ENCODE peak calls at places on chromosomes 11 and 22, in four cellular contexts. A, K, P and V are unnamed samples.

GRCh38 chr11:18705651-18706281 is 7.2 kb downstream of the TMEM86A start:
- DNase-seq in A (no peak), K (no peak), P (peak), V (no peak)

GRCh38 chr11:3133456-3134217 is 31.5 kb downstream of the OSBPL5 start:
- DNase-seq in A (no peak), K (no peak), P (peak), V (no peak)

GRCh38 chr11:76662656-76663460 is 7.7 kb downstream of the LRRC32 start:
- DNase-seq in A (no peak), K (no peak), P (peak), V (no peak)

GRCh38 chr11:116589402-116589801 is 183.4 kb downstream of the BUD13 start:
- DNase-seq in A (no peak), K (no peak), P (no peak), V (no peak)

GRCh38 chr11:14182833-14183340 is 176.1 kb downstream of the RRAS2 start:
- DNase-seq in A (no peak), K (no peak), P (no peak), V (no peak)

GRCh38 chr22:35399114-35399677 is 744 bp upstream of the MCM5 start:
- DNase-seq in A (no peak), K (no peak), P (no peak), V (no peak)

GRCh38 chr22:19128946-19129727 is 2.0 kb upstream of the TSSK2 start:
- DNase-seq in A (no peak), K (no peak), P (no peak), V (no peak)

GRCh38 chr11:44366741-44367140 is 56.8 kb upstream of the ALX4 start:
- DNase-seq in A (no peak), K (no peak), P (no peak), V (no peak)

GRCh38 chr11:121352301-121352891 is 59.8 kb downstream of the SC5D start:
- DNase-seq in A (no peak), K (no peak), P (no peak), V (no peak)

GRCh38 chr11:113488931-113489351 is 13.7 kb upstream of the DRD2 start:
- DNase-seq in A (no peak), K (no peak), P (no peak), V (no peak)

GRCh38 chr11:123945132-123945531 is 1.5 kb upstream of the OR6T1 start:
- DNase-seq in A (no peak), K (no peak), P (no peak), V (no peak)

GRCh38 chr22:30537083-30537731 is 9.3 kb downstream of the SEC14L6 start:
- DNase-seq in A (no peak), K (no peak), P (no peak), V (no peak)

GRCh38 chr22:30535182-30535581 is 11.4 kb downstream of the SEC14L6 start:
- DNase-seq in A (no peak), K (no peak), P (no peak), V (no peak)

GRCh38 chr22:30526656-30527055 is 19.9 kb downstream of the SEC14L6 start:
- DNase-seq in A (no peak), K (no peak), P (no peak), V (no peak)

DNA sequence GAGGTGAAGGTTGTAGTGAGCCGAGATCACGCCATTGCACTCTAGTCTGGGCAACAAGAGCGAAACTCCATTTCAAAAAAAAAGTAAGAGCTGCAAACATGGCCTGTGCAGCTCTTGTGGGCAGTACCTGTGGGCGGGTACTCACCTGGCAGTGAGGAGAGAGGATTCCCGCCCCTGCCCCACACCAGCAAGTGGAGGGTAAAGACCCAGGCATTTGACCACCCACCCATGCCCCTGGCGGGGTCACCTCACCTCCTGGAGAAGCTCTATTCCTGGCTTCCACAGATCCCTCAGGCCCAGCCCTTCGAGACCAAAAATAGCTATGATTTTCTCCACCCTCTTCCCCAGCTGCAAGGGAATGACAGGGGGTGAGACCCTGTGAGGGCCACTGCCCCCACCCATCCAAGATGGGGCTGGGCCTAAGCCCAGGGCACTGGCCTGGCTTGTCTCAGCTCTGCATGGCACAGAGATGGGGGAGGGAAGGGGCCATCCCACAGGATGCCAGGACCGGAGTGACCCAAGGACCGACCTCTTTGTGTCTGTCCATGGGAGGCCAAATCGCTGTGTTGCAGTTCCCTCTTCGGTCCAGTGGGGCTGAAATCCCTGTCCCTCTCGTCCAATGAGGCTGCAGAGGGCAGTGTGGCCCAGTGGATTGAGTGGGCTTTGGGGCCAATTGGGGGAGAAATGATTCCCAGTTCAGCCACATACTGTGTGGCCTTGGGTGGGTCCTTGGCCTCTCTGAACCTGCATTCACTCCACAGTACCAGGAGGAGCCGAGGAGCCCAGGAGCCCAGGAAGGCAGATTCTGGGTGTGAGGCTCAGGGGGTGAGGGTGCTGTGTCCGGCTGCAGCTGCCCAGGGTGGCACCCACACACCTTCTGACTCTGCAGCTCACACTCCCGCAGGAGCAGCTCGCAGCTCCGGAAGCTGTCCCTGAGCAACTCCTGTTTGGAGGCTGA is 14.6 kb downstream of the SEC14L6 start:
- DNase-seq in A (no peak), K (no peak), P (no peak), V (no peak)
- TF ChIP-seq CTCF in A (no peak), K (no peak), P (no peak), V (no peak)

DNA sequence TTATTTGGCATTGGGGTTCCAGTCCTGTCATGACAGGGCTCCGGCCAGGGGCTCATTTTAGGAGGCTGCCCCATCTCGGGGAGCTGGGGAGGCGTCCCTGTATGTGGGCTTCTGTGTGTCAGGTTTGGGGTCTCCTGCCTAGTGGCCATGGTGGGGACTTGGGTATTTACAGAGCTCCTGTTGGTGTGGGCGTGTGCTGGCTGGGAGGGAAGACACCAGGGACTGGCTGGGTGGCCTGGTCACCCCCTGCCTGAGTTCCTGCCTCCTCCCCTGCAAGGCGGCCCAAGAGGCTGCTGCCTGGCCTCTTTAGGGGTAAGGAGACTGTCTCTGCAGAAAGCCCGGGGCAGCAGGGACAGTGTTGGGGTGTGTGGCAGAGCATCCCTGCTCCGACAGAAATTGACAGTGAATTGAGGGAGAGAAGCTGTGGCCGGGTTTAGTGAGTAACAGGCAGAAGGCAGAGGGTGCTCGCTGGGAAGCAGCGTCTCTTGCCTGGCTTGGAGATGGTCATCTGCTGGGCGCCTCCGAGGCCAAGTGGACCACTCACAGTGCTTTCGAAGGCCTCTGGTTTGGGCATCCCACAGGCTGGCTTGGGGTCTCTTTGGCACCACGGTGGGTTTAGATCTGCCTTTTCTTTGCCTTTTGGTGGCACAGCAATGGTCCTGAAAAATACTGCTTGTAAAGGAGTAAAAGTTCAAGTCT is 40.3 kb upstream of the GRAMD4 start:
- DNase-seq in A (no peak), K (no peak), P (no peak), V (no peak)
- TF ChIP-seq CTCF in A (no peak), K (no peak), P (no peak), V (no peak)

GRCh38 chr11:67289651-67290479 is 762 bp downstream of the ANKRD13D start:
- DNase-seq in A (no peak), K (no peak), P (no peak), V (no peak)

GRCh38 chr11:67288452-67289225 is 464 bp upstream of the ANKRD13D start:
- DNase-seq in A (peak), K (peak), P (peak), V (peak)

GRCh38 chr11:67288198-67288451 is 978 bp upstream of the ANKRD13D start:
- DNase-seq in A (no peak), K (no peak), P (no peak), V (no peak)

GRCh38 chr11:67290801-67291200 is 1.7 kb downstream of the ANKRD13D start:
- DNase-seq in A (peak), K (no peak), P (no peak), V (no peak)

DNA sequence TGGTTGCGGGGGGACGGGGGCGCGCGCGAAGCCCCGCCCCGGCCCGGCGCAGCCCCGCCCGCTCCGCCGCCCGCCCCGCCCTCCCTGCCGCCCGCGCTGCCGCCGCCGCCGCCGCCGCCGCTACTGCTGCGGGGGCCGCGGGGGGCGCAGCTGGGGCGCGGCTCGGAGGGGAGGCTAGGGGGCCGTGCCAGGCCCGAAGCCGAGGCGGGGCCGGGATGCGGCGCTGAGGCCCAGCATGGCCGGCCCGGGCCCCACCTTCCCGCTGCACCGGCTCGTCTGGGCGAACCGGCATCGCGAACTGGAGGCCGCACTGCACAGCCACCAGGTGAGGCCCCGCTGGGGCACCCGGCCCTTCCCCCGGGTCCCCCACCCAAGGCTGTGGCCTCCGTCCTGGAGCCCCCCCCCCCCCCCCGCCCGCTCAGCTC is at the start of gene ANKRD13D:
- DNase-seq in A (no peak), K (no peak), P (no peak), V (no peak)
- TF ChIP-seq CTCF in A (no peak), K (no peak), P (no peak), V (no peak)

GRCh38 chr11:9315078-9315688 is 790 bp upstream of the TMEM41B start:
- DNase-seq in A (no peak), K (no peak), P (no peak), V (peak)

GRCh38 chr11:9313648-9314290 is 624 bp downstream of the TMEM41B start:
- DNase-seq in A (peak), K (no peak), P (no peak), V (no peak)

GRCh38 chr11:9316334-9316733 is 1.9 kb upstream of the TMEM41B start:
- DNase-seq in A (no peak), K (no peak), P (no peak), V (no peak)

GRCh38 chr11:9310485-9310884 is 3.9 kb downstream of the TMEM41B start:
- DNase-seq in A (no peak), K (no peak), P (no peak), V (no peak)

GRCh38 chr11:9314291-9315077 is at the start of gene TMEM41B:
- DNase-seq in A (peak), K (peak), P (peak), V (peak)
- TF ChIP-seq CTCF in A (no peak), K (no peak), P (no peak), V (peak)

GRCh38 chr11:83088965-83089364 is 17.3 kb upstream of the RAB30 start:
- DNase-seq in A (no peak), K (no peak), P (no peak), V (no peak)
- TF ChIP-seq CTCF in A (no peak), K (no peak), P (no peak), V (no peak)

GRCh38 chr22:41672780-41673509 is 15.7 kb downstream of the SNU13 start:
- DNase-seq in A (no peak), K (no peak), P (no peak), V (no peak)
- TF ChIP-seq CTCF in A (peak), K (no peak), P (no peak), V (peak)

GRCh38 chr11:85665756-85666155 is 827 bp upstream of the CREBZF start:
- DNase-seq in A (no peak), K (no peak), P (no peak), V (no peak)

GRCh38 chr11:85666687-85667086 is 1.8 kb upstream of the CREBZF start:
- DNase-seq in A (no peak), K (no peak), P (no peak), V (no peak)

GRCh38 chr11:85663781-85664560 is 958 bp downstream of the CREBZF start:
- DNase-seq in A (peak), K (peak), P (peak), V (peak)

GRCh38 chr11:85663080-85663729 is 1.7 kb downstream of the CREBZF start:
- DNase-seq in A (no peak), K (no peak), P (no peak), V (no peak)

DNA sequence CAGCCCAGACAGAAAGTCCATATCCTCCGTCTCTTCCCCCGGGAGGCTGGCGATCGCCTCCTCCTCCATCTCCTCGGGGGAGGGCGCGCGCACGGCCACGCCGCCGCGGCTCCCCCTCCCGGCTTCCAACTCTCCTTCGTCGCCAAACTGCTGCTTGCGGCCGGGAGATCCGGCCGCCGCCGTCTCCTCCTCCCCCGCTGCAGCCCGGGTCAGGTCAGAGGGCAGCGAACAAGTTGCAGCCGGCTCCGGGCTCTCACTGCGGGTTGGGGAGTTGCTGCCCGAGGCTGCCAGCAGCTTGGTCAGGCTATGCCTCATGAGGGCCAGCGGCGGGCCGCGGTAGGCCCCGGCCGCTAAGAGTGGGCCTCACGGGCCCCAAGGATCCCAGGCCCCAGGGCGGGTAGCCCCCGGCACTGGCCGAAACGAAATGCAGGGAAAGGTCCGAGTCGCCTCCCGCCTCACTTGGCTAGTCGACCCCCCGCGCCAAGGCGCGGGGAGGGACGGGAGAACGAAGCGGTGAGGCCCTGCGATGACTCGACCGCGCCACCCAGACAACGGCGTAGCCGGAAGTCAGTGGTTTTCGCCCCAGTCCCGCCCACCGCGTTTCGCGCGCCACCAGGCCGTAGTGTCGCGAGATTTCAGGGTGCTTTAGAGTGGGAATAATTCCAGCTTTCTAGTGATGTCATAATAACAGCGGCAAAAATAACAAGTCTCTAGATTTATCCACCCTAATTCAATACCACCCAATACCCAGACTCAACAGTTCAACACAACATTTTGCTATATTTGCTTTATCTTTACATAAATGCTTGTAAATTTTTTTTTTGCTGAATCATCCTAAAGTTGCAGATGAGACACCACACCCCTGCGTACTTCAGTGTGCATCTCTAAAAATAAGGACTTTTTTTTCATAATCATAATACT is at the start of gene CREBZF:
- DNase-seq in A (peak), K (peak), P (peak), V (peak)
- TF ChIP-seq CTCF in A (no peak), K (no peak), P (no peak), V (no peak)

GRCh38 chr11:125724125-125724524 is 22.0 kb upstream of the PATE1 start:
- DNase-seq in A (peak), K (no peak), P (no peak), V (no peak)
- TF ChIP-seq CTCF in A (peak), K (no peak), P (no peak), V (peak)